ENCODE peak calls at places on chromosome 2, in seven cellular contexts. V is neural progenitor cell, C is esophagus squamous epithelium, R is cardiac muscle cell, B is Peyer's patch, I is tibial nerve, M is PC-9. P is an unnamed sample.

GRCh38 chr2:50225021-50225928 is 806.7 kb downstream of the NRXN1 start:
- DNase-seq in V (no peak), C (no peak), R (no peak), B (no peak), I (no peak), M (no peak), P (no peak)

GRCh38 chr2:15494877-15495276 is 66.3 kb downstream of the NBAS start:
- DNase-seq in V (no peak), C (no peak), R (peak; percentile 1), B (no peak), I (no peak), M (no peak), P (no peak)

GRCh38 chr2:80365762-80366161 is 61.2 kb upstream of the LRRTM1 start:
- DNase-seq in V (peak; percentile 73), C (no peak), R (no peak), B (no peak), I (no peak), M (no peak), P (no peak)

GRCh38 chr2:241797441-241798080 is 11.4 kb upstream of the NEU4 start:
- DNase-seq in V (no peak), C (no peak), R (no peak), B (no peak), I (no peak), M (no peak), P (no peak)

GRCh38 chr2:135994281-135994680 is 8.9 kb upstream of the DARS1 start:
- DNase-seq in V (no peak), C (no peak), R (no peak), B (no peak), I (no peak), M (no peak), P (no peak)

GRCh38 chr2:164479460-164479859 is 141.8 kb downstream of the GRB14 start:
- DNase-seq in V (peak; percentile 75), C (no peak), R (peak; percentile 62), B (no peak), I (peak; percentile 18), M (peak; percentile 10), P (peak; percentile 15)

GRCh38 chr2:173468394-173468793 is 113.7 kb downstream of the CDCA7 start:
- DNase-seq in V (no peak), C (no peak), R (no peak), B (no peak), I (no peak), M (no peak), P (no peak)

GRCh38 chr2:156110890-156111289 is 221.6 kb downstream of the NR4A2 start:
- DNase-seq in V (peak; percentile 56), C (no peak), R (peak; percentile 19), B (peak; percentile 50), I (no peak), M (peak; percentile 16), P (no peak)

GRCh38 chr2:163888591-163888990 is 152.8 kb upstream of the FIGN start:
- DNase-seq in V (no peak), C (no peak), R (no peak), B (no peak), I (no peak), M (no peak), P (no peak)

GRCh38 chr2:197904446-197904845 is 100.1 kb downstream of the PLCL1 start:
- DNase-seq in V (no peak), C (no peak), R (no peak), B (no peak), I (no peak), M (no peak), P (no peak)

GRCh38 chr2:128305555-128306080 is 13.1 kb downstream of the HS6ST1 start:
- DNase-seq in V (no peak), C (no peak), R (peak; percentile 12), B (no peak), I (no peak), M (no peak), P (peak; percentile 70)

GRCh38 chr2:226123307-226123706 is 676.3 kb downstream of the IRS1 start:
- DNase-seq in V (no peak), C (no peak), R (no peak), B (no peak), I (no peak), M (no peak), P (no peak)

GRCh38 chr2:106078091-106078490 is 116.0 kb downstream of the UXS1 start:
- DNase-seq in V (no peak), C (no peak), R (no peak), B (no peak), I (no peak), M (no peak), P (no peak)

GRCh38 chr2:17644997-17645715 is 104.7 kb downstream of the VSNL1 start:
- DNase-seq in V (no peak), C (no peak), R (no peak), B (no peak), I (no peak), M (no peak), P (no peak)

GRCh38 chr2:25165992-25166618 is 2.3 kb downstream of the POMC start:
- DNase-seq in V (peak; percentile 63), C (peak; percentile 5), R (peak; percentile 13), B (peak; percentile 88), I (no peak), M (peak; percentile 45), P (no peak)

GRCh38 chr2:26978061-26978596 is 7.7 kb downstream of the MAPRE3 start:
- DNase-seq in V (no peak), C (no peak), R (peak; percentile 64), B (peak; percentile 66), I (no peak), M (peak; percentile 41), P (no peak)

GRCh38 chr2:42195559-42195958 is 26.4 kb downstream of the EML4 start:
- DNase-seq in V (no peak), C (no peak), R (no peak), B (no peak), I (no peak), M (no peak), P (peak; percentile 16)

DNA sequence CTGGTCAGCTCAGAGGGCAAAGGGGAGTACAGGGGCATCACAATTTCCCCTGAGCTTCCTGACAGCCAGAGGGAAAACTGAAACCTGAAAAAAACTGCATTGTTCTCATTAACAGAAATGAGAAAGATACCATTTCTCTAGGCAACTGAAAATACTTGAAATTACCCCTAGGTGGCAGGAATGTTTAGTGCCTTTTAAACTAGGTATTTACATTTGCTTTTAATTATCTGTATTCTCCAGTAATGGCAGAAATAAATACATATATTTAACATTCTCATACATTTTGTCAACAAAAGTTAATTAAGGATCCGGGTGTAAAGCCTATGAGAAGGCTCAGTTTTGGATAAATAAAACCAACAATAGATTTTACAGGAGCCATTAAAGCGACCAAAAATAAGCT is 34.5 kb downstream of the RPL31 start:
- DNase-seq in V (no peak), C (no peak), R (no peak), B (no peak), I (no peak), M (no peak), P (peak; percentile 15)
- TF ChIP-seq CTCF in V (peak; percentile 55), C (peak; percentile 44), R (peak; percentile 54), B (peak; percentile 58), I (no peak), M (peak; percentile 71), P (peak; percentile 85)

DNA sequence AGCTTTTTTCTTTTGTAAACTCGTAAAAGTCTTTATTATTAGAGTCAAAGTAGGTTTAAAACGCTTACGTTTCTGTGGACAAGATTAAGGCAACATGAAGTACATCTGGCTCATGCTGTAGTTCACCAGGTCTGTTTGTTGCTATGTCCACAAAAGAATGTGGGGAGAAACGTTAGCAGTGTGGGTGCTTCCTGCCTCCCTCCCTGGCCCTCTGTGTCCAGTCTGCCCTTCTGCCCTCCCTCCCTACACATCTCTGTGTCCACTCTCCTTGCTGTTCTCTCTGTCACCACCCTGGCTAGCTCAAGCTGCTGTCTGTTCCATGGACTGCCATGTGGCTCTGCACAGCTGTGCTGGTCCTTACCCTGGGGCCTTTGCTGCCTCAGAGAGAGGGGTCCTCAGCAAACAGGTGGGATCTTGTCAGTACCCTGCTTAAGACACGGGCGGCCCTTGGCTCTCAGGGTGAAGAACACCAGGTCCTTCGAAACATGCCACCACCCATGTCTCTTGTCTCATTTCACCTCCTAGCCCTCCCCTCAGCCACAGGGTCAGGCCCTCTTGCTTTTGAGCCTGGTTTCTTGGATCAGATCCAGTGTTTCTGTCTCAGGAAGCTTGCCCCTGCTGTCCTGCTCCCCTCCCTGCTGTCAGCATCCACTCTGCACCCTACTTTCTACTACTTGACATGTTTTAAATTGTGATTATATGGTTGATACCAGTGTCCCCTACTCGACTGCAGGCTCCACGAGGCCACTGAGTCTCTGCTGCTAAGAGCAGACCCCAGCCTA is 79.2 kb downstream of the LIMS1 start:
- DNase-seq in V (no peak), C (no peak), R (peak; percentile 56), B (no peak), I (no peak), M (no peak), P (no peak)
- H3K4me1 ChIP-seq in V (peaks cover 3% of the 10 kb centered on the region), C (peaks cover 22% of the 10 kb centered on the region), R (peaks cover 60% of the 10 kb centered on the region), B (peaks cover 34% of the 10 kb centered on the region), I (no peaks in the 10 kb centered on the region), M (peaks cover 36% of the 10 kb centered on the region), P (peaks cover 68% of the 10 kb centered on the region)

GRCh38 chr2:86566158-86566827 is 3.0 kb upstream of the CHMP3 start:
- DNase-seq in V (no peak), C (no peak), R (peak; percentile 24), B (no peak), I (no peak), M (no peak), P (no peak)

GRCh38 chr2:86562485-86562890 is 755 bp downstream of the CHMP3 start:
- DNase-seq in V (no peak), C (no peak), R (no peak), B (no peak), I (no peak), M (no peak), P (no peak)

GRCh38 chr2:86563650-86564061 is 413 bp upstream of the CHMP3 start:
- DNase-seq in V (no peak), C (no peak), R (no peak), B (no peak), I (no peak), M (no peak), P (no peak)

GRCh38 chr2:86566828-86567205 is 3.6 kb upstream of the CHMP3 start:
- DNase-seq in V (no peak), C (no peak), R (no peak), B (no peak), I (no peak), M (no peak), P (no peak)

DNA sequence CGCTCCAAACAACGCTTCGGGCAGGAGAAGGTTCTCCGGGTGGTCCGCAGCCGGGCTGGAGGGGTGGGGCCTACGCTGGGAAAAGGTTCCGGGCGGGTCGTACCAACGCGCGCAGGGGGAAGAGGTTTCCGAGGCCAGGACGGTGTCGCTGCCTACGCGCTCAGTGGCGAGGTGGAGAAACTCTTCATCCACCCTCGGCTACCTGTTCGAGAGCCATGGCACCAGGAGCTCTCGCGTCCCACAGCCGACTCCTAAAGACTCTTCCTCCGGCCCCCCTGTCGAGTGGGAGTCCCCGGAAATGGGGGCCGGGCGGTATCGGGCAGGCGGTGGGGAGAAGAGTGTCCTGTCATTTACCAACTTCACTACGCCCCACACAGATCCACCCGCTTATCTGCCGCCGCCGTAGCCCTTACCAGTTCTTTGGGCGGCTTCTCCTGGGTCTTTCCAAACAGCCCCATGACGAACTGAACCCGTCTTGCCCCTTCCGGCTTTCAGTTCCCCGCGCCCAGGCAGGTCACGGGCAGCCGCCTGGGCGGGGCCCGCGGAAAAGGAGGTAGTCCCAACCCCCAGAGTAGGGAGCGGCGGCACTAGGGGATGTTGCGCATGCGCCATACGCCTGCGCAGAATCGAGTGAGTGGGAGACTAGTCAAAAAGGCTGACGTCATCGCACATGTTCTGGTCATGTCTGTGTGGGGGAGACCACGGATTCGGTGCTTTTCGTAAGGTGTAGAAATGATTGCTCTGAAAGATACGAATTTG is at the start of gene CHMP3:
- DNase-seq in V (peak; percentile 96), C (peak; percentile 77), R (peak; percentile 96), B (peak; percentile 98), I (peak; percentile 95), M (peak; percentile 94), P (peak; percentile 95)
- TF ChIP-seq CTCF in V (no peak), C (peak; percentile 2), R (no peak), B (no peak), I (no peak), M (no peak), P (no peak)

GRCh38 chr2:150679456-150680120 is 192.1 kb upstream of the RND3 start:
- DNase-seq in V (no peak), C (no peak), R (no peak), B (no peak), I (no peak), M (no peak), P (peak; percentile 61)
- H3K4me1 ChIP-seq in V (no peaks in the 10 kb centered on the region), C (no peaks in the 10 kb centered on the region), R (no peaks in the 10 kb centered on the region), B (no peaks in the 10 kb centered on the region), I (no peaks in the 10 kb centered on the region), M (peaks cover 14% of the 10 kb centered on the region), P (peaks cover 3% of the 10 kb centered on the region)

P was measured in foreskin keratinocyte.